ENCODE peak calls at places on chromosomes 12 and 14, in four cellular contexts. T, B, S and H are unnamed samples.

GRCh38 chr14:26606729-26607128 is 8.9 kb upstream of the NOVA1 start:
- DNase-seq in T (no peak), B (no peak), S (no peak), H (no peak)

GRCh38 chr14:73943083-73943482 is 6.8 kb downstream of the FAM161B start:
- DNase-seq in T (peak), B (no peak), S (no peak), H (no peak)

GRCh38 chr14:67555518-67556090 is 22.5 kb downstream of the PLEKHH1 start:
- DNase-seq in T (no peak), B (no peak), S (no peak), H (no peak)

GRCh38 chr12:88471641-88472040 is 108.6 kb downstream of the KITLG start:
- DNase-seq in T (no peak), B (no peak), S (no peak), H (no peak)

GRCh38 chr14:61229475-61229888 is 51.7 kb downstream of the TMEM30B start:
- DNase-seq in T (peak), B (no peak), S (no peak), H (no peak)

GRCh38 chr14:89028462-89029134 is 204.1 kb downstream of the TTC8 start:
- DNase-seq in T (no peak), B (no peak), S (no peak), H (no peak)

GRCh38 chr14:32933623-32933942 is 5.1 kb upstream of the NPAS3 start:
- DNase-seq in T (no peak), B (no peak), S (no peak), H (peak)

GRCh38 chr14:54840798-54841197 is 61.8 kb downstream of the GCH1 start:
- DNase-seq in T (no peak), B (no peak), S (no peak), H (no peak)

GRCh38 chr14:29030121-29030520 is 263.5 kb downstream of the FOXG1 start:
- DNase-seq in T (no peak), B (no peak), S (no peak), H (no peak)

GRCh38 chr12:76558684-76559276 is 791 bp downstream of the OSBPL8 start:
- DNase-seq in T (peak), B (peak), S (no peak), H (peak)

GRCh38 chr14:47057364-47057763 is 405.8 kb upstream of the RPL10L start:
- DNase-seq in T (no peak), B (no peak), S (no peak), H (no peak)

GRCh38 chr12:77842430-77842829 is 11.7 kb downstream of the NAV3 start:
- DNase-seq in T (peak), B (no peak), S (no peak), H (no peak)

GRCh38 chr14:69637503-69638030 is 26.2 kb downstream of the SUSD6 start:
- DNase-seq in T (peak), B (peak), S (no peak), H (peak)

GRCh38 chr14:84112589-84112988 is 1417.4 kb upstream of the FLRT2 start:
- DNase-seq in T (no peak), B (no peak), S (no peak), H (no peak)

GRCh38 chr14:71597955-71598659 is 334.1 kb upstream of the RGS6 start:
- DNase-seq in T (no peak), B (no peak), S (no peak), H (no peak)

GRCh38 chr14:73771848-73772705 is 57.9 kb upstream of the PNMA1 start:
- DNase-seq in T (peak), B (peak), S (peak), H (peak)

GRCh38 chr12:97181571-97182265 is 274.7 kb downstream of the NEDD1 start:
- DNase-seq in T (no peak), B (no peak), S (no peak), H (no peak)

GRCh38 chr12:51896236-51896635 is 8.3 kb downstream of the ANKRD33 start:
- DNase-seq in T (no peak), B (no peak), S (no peak), H (peak)

GRCh38 chr12:76560083-76560491 is 516 bp upstream of the OSBPL8 start:
- DNase-seq in T (no peak), B (no peak), S (no peak), H (no peak)

GRCh38 chr12:49489720-49490119 is 49.1 kb upstream of the KCNH3 start:
- DNase-seq in T (no peak), B (no peak), S (no peak), H (no peak)

GRCh38 chr12:48601013-48601756 is 31.3 kb upstream of the LALBA start:
- DNase-seq in T (no peak), B (peak), S (peak), H (no peak)

GRCh38 chr12:46557539-46558373 is 185.2 kb upstream of the SLC38A2 start:
- DNase-seq in T (no peak), B (no peak), S (no peak), H (no peak)

GRCh38 chr12:76883826-76884225 is 5.0 kb upstream of the CSRP2 start:
- DNase-seq in T (no peak), B (no peak), S (no peak), H (no peak)

GRCh38 chr14:37594238-37594915 is 672 bp downstream of the FOXA1 start:
- DNase-seq in T (peak), B (peak), S (no peak), H (peak)

GRCh38 chr12:66235626-66236281 is 46.7 kb downstream of the IRAK3 start:
- DNase-seq in T (no peak), B (no peak), S (no peak), H (peak)

GRCh38 chr12:104569348-104570173 is 112.8 kb downstream of the CHST11 start:
- DNase-seq in T (no peak), B (no peak), S (peak), H (no peak)

GRCh38 chr12:86139671-86140070 is 116.5 kb downstream of the MGAT4C start:
- DNase-seq in T (no peak), B (no peak), S (no peak), H (no peak)

GRCh38 chr14:68576496-68577244 is 216.2 kb downstream of the ZFP36L1 start:
- DNase-seq in T (peak), B (peak), S (no peak), H (no peak)

GRCh38 chr14:102993523-102993922 is 63.8 kb downstream of the CDC42BPB start:
- DNase-seq in T (peak), B (no peak), S (no peak), H (no peak)

GRCh38 chr12:22993639-22994038 is 368.7 kb downstream of the ETNK1 start:
- DNase-seq in T (no peak), B (no peak), S (no peak), H (no peak)

GRCh38 chr12:69966839-69967238 is 141.8 kb downstream of the MYRFL start:
- DNase-seq in T (no peak), B (no peak), S (no peak), H (no peak)

GRCh38 chr14:55228261-55228660 is 36.9 kb upstream of the DLGAP5 start:
- DNase-seq in T (no peak), B (no peak), S (no peak), H (no peak)

GRCh38 chr12:54479421-54479820 is 6.0 kb upstream of the GTSF1 start:
- DNase-seq in T (no peak), B (no peak), S (no peak), H (no peak)

GRCh38 chr12:32399373-32400113 is at the start of gene FGD4:
- DNase-seq in T (peak), B (peak), S (no peak), H (peak)

GRCh38 chr12:59500915-59501314 is 94.9 kb upstream of the SLC16A7 start:
- DNase-seq in T (no peak), B (no peak), S (no peak), H (no peak)

GRCh38 chr14:50091240-50091914 is 25.0 kb downstream of the VCPKMT start:
- DNase-seq in T (no peak), B (no peak), S (no peak), H (no peak)

GRCh38 chr12:2108975-2109671 is 56.3 kb downstream of the CACNA1C start:
- DNase-seq in T (no peak), B (no peak), S (no peak), H (no peak)

GRCh38 chr12:27555928-27556778 is 32.1 kb downstream of the PPFIBP1 start:
- DNase-seq in T (no peak), B (no peak), S (no peak), H (no peak)

GRCh38 chr14:93764211-93764659 is 24.1 kb downstream of the PRIMA1 start:
- DNase-seq in T (no peak), B (no peak), S (no peak), H (peak)

GRCh38 chr14:93765970-93766369 is 22.3 kb downstream of the PRIMA1 start:
- DNase-seq in T (no peak), B (no peak), S (no peak), H (no peak)

GRCh38 chr14:93759781-93760307 is 28.4 kb downstream of the PRIMA1 start:
- DNase-seq in T (no peak), B (no peak), S (no peak), H (peak)

GRCh38 chr14:93765032-93765626 is 23.2 kb downstream of the PRIMA1 start:
- DNase-seq in T (no peak), B (no peak), S (no peak), H (no peak)
- TF ChIP-seq EP300 in T (no peak), B (no peak), S (no peak), H (no peak)

GRCh38 chr12:131737485-131737827 is 26.6 kb downstream of the SFSWAP start:
- DNase-seq in T (no peak), B (no peak), S (no peak), H (no peak)

GRCh38 chr12:131738196-131738595 is 27.3 kb downstream of the SFSWAP start:
- DNase-seq in T (no peak), B (no peak), S (no peak), H (no peak)

GRCh38 chr12:131735863-131736806 is 25.2 kb downstream of the SFSWAP start:
- DNase-seq in T (no peak), B (no peak), S (no peak), H (no peak)

GRCh38 chr12:131735153-131735456 is 24.2 kb downstream of the SFSWAP start:
- DNase-seq in T (no peak), B (no peak), S (no peak), H (no peak)

DNA sequence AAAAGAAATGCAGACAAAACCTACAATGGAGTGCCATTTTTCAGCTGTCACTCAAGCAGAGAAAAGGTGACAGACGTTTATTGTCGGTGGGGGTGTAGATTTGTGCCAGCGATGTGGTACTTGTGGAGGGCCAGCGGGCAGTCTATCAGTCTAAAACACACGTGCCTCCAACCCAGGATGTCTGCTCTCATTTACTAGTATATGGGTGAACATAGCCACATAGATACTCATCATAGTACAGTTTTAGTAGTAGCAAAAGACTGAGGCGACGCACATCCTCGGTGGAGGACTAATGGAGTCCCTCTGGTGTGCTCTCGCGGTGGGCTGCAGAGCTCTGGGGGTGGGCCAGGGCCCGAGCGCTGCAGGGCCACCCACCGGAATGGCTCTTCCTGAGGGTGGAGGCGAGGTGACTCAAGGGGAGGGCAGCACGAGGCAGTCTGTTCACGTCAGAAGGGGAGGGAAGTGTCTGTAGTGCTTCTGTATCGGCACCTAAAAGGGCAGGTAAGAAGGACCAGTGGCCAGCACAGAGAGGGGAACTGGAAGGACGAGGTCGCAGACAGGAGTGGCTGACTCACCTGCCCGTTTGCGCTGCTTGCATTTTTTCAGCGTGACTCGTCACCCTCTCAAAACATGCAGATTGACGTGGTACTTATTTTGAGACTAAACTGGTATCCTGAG is 26.1 kb downstream of the SFSWAP start:
- DNase-seq in T (no peak), B (no peak), S (no peak), H (no peak)
- TF ChIP-seq ZBTB33 in T (peak), B (no peak), S (no peak), H (no peak)

DNA sequence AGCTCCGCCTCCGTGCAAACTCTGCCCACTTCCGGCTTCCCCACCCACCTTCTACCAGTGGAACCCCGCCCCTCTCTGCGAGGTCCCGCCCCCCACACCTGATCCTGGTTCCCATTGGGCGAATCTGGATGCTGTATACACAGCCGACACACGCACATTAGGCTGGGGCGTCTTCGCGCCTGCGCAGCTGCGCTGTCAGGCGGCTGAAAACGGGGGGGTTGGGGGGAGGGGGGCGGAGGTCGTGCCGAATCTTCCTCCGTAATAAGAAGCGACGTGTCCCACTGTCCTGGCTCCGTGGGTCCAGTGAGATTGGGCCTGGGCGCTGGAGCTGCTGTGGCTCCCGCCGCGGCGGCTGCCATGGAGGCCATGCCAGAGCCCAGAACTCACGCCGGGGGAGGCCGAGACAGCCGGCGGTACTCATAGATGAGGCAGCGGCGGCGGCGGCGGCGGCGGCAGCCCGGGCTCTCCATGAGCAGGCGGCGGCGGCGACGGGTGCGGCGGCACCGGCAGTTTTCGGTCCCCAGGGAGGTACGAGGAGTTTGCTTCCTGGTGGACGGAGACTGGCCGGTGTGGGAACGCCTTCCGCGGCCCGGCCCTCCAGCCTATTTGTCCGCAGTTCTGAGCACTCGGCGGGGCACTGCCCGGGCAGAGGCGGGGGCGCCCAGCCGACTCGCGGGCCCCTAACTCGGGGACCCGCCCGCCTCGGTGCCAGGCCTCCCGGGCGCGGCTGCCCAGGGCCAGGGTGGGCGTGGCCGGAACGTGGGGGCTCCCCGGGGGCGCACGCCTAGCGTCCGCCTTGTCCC is 64.5 kb downstream of the KLHL28 start:
- DNase-seq in T (peak), B (peak), S (peak), H (peak)
- TF ChIP-seq EP300 in T (no peak), B (no peak), S (no peak), H (no peak)

GRCh38 chr14:75402867-75403413 is 24.9 kb upstream of the JDP2 start:
- DNase-seq in T (no peak), B (no peak), S (no peak), H (no peak)
- TF ChIP-seq ZBTB33 in T (no peak), B (no peak), S (no peak), H (no peak)

GRCh38 chr14:35971965-35972630 is 146.0 kb downstream of the BRMS1L start:
- DNase-seq in T (no peak), B (no peak), S (no peak), H (no peak)
- TF ChIP-seq EP300 in T (no peak), B (no peak), S (no peak), H (no peak)

GRCh38 chr12:106179086-106179485 is 40.3 kb upstream of the NUAK1 start:
- DNase-seq in T (peak), B (no peak), S (no peak), H (no peak)
- TF ChIP-seq ZBTB33 in T (no peak), B (no peak), S (no peak), H (no peak)

GRCh38 chr12:25182765-25183164 is 12.2 kb downstream of the DNAI7 start:
- DNase-seq in T (no peak), B (no peak), S (no peak), H (no peak)
- TF ChIP-seq EP300 in T (no peak), B (no peak), S (no peak), H (no peak)

DNA sequence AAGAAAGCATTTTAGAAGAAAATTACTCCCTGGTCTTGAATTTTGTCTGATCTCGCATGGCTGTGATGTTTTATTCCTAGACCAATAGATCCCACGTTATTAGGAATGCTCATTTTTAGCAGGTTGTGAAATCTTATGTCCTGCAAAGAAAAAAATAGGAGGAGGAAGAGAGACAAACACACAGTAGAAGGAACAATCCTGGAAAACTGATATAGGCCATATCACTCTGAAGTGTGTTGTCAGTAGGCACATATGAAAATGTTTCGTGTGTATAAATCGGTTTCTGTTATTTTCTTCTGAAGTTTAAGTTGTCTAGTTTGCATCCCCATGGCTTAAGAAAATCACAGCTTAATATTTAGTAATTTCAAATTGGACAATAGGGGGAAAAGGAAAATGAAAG is 12.4 kb downstream of the SLCO1B3 start:
- DNase-seq in T (no peak), B (no peak), S (no peak), H (no peak)
- TF ChIP-seq ZBTB33 in T (no peak), B (no peak), S (no peak), H (no peak)

DNA sequence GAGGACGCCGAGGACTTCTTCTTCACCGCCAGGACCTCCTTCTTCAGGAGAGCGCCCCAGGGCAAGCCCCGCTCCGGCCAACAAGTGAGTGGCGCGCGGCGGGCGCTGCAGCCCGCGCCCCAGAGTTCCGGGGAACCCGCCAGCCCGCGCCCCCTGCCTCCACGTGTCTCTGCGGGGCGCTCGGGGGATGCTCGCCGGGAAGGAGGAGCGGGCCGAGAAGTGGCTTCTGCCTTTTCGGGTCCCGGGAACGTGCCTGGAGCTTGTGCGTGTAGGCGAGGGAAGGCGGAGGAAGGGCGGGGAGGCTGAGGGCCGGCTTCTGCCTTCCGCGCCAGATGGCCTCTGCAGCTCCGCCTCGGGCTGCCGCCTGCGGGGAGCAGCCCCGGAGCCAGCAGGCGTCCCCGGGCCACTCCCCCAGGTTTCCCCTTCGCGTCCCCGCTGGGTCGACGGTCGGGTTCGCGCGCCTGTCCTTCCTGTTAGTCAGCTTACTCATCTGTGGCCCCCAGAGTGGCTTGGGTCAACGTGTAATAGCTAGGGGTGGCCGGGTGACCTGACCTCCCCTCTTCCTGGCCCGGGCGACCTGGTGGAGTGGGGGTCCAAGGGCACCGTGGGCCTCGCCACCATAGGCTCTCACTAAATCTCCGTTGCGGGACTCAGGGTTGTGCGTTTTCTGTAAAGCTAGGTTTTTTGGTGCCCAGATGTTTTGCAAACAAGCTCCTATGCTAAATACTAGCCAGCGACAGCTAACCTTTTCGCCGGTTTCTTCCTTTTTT is 550 bp downstream of the RASSF3 start:
- DNase-seq in T (peak), B (peak), S (no peak), H (peak)
- TF ChIP-seq EP300 in T (no peak), B (no peak), S (no peak), H (no peak)

DNA sequence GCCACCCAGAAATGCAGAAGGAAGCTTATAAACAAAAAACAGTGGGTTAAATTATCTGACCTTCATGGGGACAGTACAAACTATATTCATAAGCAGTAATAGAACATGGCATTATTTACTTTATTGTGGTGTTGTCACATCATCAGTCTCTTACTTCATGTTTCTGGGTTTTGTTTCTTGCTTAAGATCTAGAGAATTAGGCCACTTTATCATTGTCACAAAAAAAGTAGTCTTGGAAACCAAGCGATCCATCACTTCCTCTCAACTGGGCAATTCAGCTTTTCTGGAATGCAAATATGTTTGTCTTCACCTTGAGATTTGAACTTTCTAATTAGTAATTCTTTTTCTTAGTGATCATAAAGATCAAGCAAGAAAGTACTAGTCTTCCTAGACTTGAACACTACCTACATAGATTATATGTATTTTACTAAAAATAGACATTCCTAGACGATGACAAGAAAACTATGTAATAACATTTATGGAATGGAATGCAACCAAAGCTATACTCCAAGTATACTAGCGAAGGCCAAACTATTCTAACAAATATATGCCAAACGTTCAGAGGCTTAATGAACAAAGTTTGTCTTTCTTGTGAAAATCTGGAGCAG is 363.4 kb downstream of the DAD1 start:
- DNase-seq in T (no peak), B (no peak), S (no peak), H (no peak)
- TF ChIP-seq ZBTB33 in T (no peak), B (no peak), S (no peak), H (no peak)